ENCODE peak calls at places on chromosomes 7 and 10, in eight cellular contexts. A, T, J, F, E, Y, C and W are unnamed samples.

GRCh38 chr7:92489634-92490033 is 11.9 kb upstream of the ERVW-1 start:
- DNase-seq in A (no peak), J (no peak), E (peak), F (no peak), Y (no peak), C (no peak), T (peak), W (peak)

GRCh38 chr10:119031496-119032059 is 2.1 kb downstream of the NANOS1 start:
- DNase-seq in E (no peak), Y (no peak), C (no peak), T (peak), J (no peak), A (no peak), F (no peak), W (no peak)

GRCh38 chr7:70893422-70893821 is 238.5 kb upstream of the GALNT17 start:
- DNase-seq in J (no peak), C (no peak), Y (no peak), F (no peak), T (no peak), A (no peak), E (no peak), W (no peak)

GRCh38 chr10:65231148-65231547 is 1694.7 kb upstream of the LRRTM3 start:
- DNase-seq in F (no peak), Y (no peak), T (no peak), E (no peak), C (no peak), A (no peak), J (no peak), W (no peak)

GRCh38 chr10:6035926-6036575 is 26.1 kb downstream of the IL2RA start:
- DNase-seq in Y (no peak), F (no peak), T (no peak), A (peak), C (no peak), E (no peak), J (no peak), W (no peak)

GRCh38 chr7:82128546-82128945 is 315.0 kb downstream of the CACNA2D1 start:
- DNase-seq in A (no peak), T (no peak), C (no peak), E (no peak), J (no peak), F (no peak), Y (no peak), W (no peak)

GRCh38 chr7:91582799-91583230 is 297.7 kb downstream of the MTERF1 start:
- DNase-seq in A (no peak), F (no peak), C (no peak), J (no peak), T (no peak), Y (no peak), E (no peak), W (no peak)

GRCh38 chr7:122305475-122306319 is 1.1 kb upstream of the FEZF1 start:
- DNase-seq in C (no peak), A (no peak), Y (no peak), T (no peak), F (no peak), E (no peak), J (no peak), W (peak)

GRCh38 chr7:29442146-29442545 is 121.5 kb upstream of the PRR15 start:
- DNase-seq in Y (no peak), F (no peak), A (no peak), C (no peak), E (no peak), T (no peak), J (no peak), W (no peak)

GRCh38 chr10:27457966-27458365 is 46.1 kb upstream of the RAB18 start:
- DNase-seq in T (no peak), J (no peak), F (no peak), Y (no peak), C (no peak), E (no peak), A (no peak), W (no peak)

GRCh38 chr10:84715911-84716310 is 387.5 kb downstream of the CCSER2 start:
- DNase-seq in T (peak), E (no peak), A (no peak), Y (no peak), F (no peak), C (no peak), J (no peak), W (no peak)

GRCh38 chr7:151251926-151252835 is 3.7 kb upstream of the SMARCD3 start:
- DNase-seq in F (peak), C (peak), E (peak), T (peak), A (no peak), J (no peak), Y (peak), W (peak)

GRCh38 chr7:77293046-77293445 is 93.4 kb upstream of the FGL2 start:
- DNase-seq in A (no peak), Y (no peak), F (no peak), E (no peak), C (no peak), T (no peak), J (no peak), W (no peak)

GRCh38 chr10:110610308-110610774 is 33.8 kb upstream of the RBM20 start:
- DNase-seq in Y (no peak), A (no peak), C (peak), J (no peak), T (peak), F (no peak), E (peak), W (peak)

GRCh38 chr7:150978136-150978789 is at the start of gene KCNH2:
- DNase-seq in T (no peak), J (no peak), E (no peak), A (no peak), C (no peak), Y (no peak), F (no peak), W (no peak)

GRCh38 chr10:72783290-72783689 is 91.3 kb downstream of the MCU start:
- DNase-seq in A (no peak), C (no peak), T (no peak), F (no peak), E (no peak), Y (no peak), J (no peak), W (no peak)

GRCh38 chr10:103202319-103202718 is 9.2 kb upstream of the NT5C2 start:
- DNase-seq in E (no peak), T (no peak), C (no peak), F (no peak), Y (no peak), J (no peak), A (no peak), W (no peak)

GRCh38 chr10:125812128-125812527 is 10.9 kb downstream of the UROS start:
- DNase-seq in F (no peak), C (peak), E (no peak), J (no peak), Y (no peak), T (peak), A (no peak), W (no peak)

GRCh38 chr10:118448744-118449143 is 106.6 kb upstream of the FAM204A start:
- DNase-seq in T (no peak), A (no peak), C (no peak), F (no peak), Y (no peak), J (no peak), E (no peak), W (no peak)

GRCh38 chr10:79048639-79049550 is 19.9 kb upstream of the ZMIZ1 start:
- DNase-seq in F (peak), Y (no peak), C (no peak), A (no peak), J (no peak), E (no peak), T (no peak), W (no peak)

GRCh38 chr10:21369697-21370096 is 155.8 kb downstream of the SKIDA1 start:
- DNase-seq in E (no peak), T (peak), A (no peak), Y (no peak), C (no peak), J (no peak), F (no peak), W (no peak)

GRCh38 chr7:97179454-97180104 is 62.1 kb downstream of the SDHAF3 start:
- DNase-seq in E (no peak), A (no peak), Y (no peak), F (no peak), C (peak), J (no peak), T (peak), W (peak)

GRCh38 chr10:79200346-79200745 is 131.6 kb downstream of the ZMIZ1 start:
- DNase-seq in C (no peak), Y (no peak), J (no peak), F (no peak), A (no peak), E (no peak), T (no peak), W (no peak)

GRCh38 chr10:52883996-52884871 is 111.7 kb upstream of the MBL2 start:
- DNase-seq in E (no peak), Y (no peak), J (no peak), F (no peak), A (no peak), C (no peak), T (peak), W (peak)

GRCh38 chr10:133257489-133258065 is 19.1 kb downstream of the ADAM8 start:
- DNase-seq in F (peak), Y (peak), A (no peak), J (no peak), T (no peak), E (peak), C (peak), W (peak)

GRCh38 chr10:77967611-77968022 is 41.1 kb upstream of the DLG5 start:
- DNase-seq in T (no peak), Y (no peak), A (no peak), C (no peak), F (no peak), E (no peak), J (no peak), W (no peak)

GRCh38 chr10:104429834-104430233 is 76.2 kb downstream of the CFAP58 start:
- DNase-seq in J (no peak), C (no peak), A (no peak), Y (no peak), E (no peak), F (no peak), T (no peak), W (no peak)

GRCh38 chr10:97640868-97641811 is 669 bp downstream of the PI4K2A start:
- DNase-seq in F (peak), C (peak), A (no peak), T (peak), Y (no peak), E (no peak), J (no peak), W (peak)
- TF ChIP-seq POLR2A in F (peak), C (no peak), A (no peak), T (no peak), Y (no peak), E (peak), J (peak), W (no peak)

DNA sequence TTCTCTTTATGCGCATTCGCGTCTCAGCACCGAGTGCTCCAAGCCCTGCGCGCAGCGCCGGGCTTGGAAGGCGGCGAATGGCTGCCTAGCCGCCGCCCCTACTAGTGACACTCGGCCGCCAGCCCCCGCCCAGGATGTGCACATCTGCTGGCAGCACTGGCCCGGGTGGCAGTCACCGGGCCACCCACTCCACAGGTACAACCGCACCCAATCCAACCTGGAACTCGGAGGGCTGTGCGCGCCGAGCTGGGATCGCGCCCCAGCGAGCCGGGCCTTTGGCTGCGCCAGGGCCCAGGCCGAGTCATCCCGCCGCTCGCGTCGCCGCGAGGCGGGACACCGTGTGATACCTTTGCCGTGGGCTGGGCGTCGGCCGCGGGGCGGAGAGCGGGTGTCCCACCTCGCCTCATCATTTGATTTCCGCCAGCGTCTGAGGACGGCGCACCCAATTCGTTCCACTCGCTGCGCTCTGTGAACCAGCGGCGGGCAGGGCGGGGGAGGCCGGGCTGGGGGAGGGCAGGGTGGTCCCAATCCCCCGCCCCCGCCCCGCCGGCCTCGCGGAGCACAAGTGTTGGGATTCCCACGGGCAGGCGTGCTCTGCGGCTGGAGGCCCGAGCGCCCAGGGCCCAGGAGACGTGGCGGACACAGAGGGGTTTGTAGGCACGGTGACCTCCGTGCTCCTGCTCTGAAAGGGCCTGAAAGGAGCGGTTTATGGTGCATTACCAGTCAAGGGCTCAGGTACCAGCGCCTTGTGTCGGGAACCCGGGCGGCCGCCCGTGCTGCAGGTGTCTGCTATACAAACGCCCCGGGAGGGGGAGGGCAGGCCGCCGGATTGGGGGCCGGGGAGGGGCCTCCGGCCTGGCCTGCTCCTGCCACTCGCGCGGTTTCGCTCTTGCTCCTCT is 17.8 kb upstream of the PTF1A start:
- DNase-seq in T (no peak), J (no peak), A (no peak), C (no peak), E (no peak), Y (no peak), F (no peak), W (peak)
- H3K27ac ChIP-seq in T (no peak), J (no peak), A (no peak), C (no peak), E (no peak), Y (no peak), F (no peak), W (peak)

DNA sequence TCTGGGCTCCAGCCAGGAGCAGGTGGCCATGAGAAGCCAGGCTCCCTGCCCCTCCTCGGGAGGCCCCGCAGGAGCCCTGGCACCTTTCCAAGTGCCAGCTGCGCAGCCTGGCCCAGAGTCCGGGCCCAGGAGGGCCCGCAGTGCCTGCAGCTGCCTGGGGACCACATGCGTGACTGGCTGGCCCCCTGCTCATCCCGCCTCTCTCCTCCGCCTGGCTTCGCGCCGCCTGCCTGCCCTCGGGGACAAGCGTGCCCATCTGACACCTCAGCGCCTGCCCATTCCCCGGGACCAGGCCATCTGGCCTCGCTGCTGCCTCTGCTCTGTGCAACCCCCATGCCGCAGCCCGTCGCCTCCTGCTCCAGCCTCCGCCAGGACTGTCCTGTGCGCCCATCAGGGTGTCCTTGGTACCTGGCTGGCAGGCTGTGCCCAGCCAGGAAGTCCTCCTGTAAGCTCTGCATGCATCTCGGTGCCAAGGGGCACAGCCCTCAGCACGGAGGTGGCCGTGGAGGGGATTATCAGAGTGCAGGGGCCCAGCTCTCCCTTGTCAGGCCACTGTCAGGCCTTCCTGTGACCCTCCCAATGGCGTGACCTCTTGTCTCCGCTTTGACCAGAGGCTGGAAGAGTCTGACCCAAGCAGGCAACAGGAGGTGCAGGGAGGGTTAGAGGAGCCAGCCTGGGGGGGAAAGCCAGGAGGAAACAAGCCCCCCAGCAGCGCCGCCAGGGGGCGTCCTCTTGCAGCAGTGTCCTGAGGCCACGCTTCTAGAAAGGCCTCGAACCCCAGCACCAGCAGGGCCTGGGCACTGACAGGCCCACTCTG is 50.5 kb downstream of the TMEM209 start:
- DNase-seq in A (no peak), E (peak), T (no peak), F (no peak), C (no peak), J (no peak), Y (no peak), W (peak)
- TF ChIP-seq POLR2A in A (no peak), E (no peak), T (no peak), F (no peak), C (no peak), J (no peak), Y (no peak), W (peak)

DNA sequence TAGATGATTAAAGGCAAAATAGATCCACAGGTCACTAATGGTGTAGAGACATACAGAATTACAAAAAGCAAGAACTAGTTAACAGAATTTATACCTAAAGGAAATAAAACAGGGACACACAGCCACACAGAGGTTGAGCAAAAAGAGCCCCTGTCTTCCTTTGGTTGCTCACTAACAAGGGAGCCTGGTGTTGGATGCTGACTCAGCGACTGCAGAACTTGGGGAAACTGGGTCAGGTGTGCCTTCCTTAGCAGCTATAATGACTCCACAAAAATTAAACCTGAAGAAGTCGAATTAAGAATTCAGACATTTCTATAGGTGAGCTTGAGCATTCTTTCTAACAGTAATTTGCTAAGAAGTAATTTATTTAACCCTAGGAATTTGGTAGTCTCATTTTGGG is 15.0 kb downstream of the POM121L12 start:
- DNase-seq in C (no peak), Y (no peak), J (no peak), A (no peak), F (no peak), T (no peak), E (no peak), W (no peak)
- H3K27ac ChIP-seq in C (no peak), Y (no peak), J (no peak), A (no peak), F (no peak), T (no peak), E (no peak), W (no peak)